ENCODE peak calls at places on chromosomes 5 and 9, in eight cellular contexts. M, Y, Q, F, N, H, Z and A are unnamed samples. For H3K4me1 and H3K27me3, the result is how much of the 10 kb centered on the place peaks cover.

GRCh38 chr9:104779334-104779733 is 15.4 kb downstream of the NIPSNAP3B start:
- DNase-seq in N (no peak), F (no peak), H (no peak), M (no peak), Y (no peak), Z (no peak), Q (no peak), A (no peak)

GRCh38 chr9:94870793-94871558 is 144.5 kb downstream of the AOPEP start:
- DNase-seq in Z (no peak), N (no peak), Q (no peak), H (peak), Y (peak), F (peak), M (peak), A (no peak)

GRCh38 chr9:3865373-3865772 is 339.6 kb upstream of the RFX3 start:
- DNase-seq in H (no peak), Z (no peak), Y (no peak), N (no peak), M (no peak), F (no peak), Q (no peak), A (no peak)

GRCh38 chr9:130499804-130500263 is 55.1 kb downstream of the ASS1 start:
- DNase-seq in F (no peak), H (no peak), Y (no peak), N (no peak), Z (no peak), Q (no peak), M (no peak), A (peak)

GRCh38 chr9:124078641-124079040 is 67.1 kb downstream of the LHX2 start:
- DNase-seq in Z (no peak), Q (no peak), N (no peak), H (no peak), F (no peak), M (no peak), Y (no peak), A (no peak)

GRCh38 chr9:131185924-131186323 is 60.5 kb downstream of the NUP214 start:
- DNase-seq in M (no peak), Z (no peak), H (no peak), Q (no peak), Y (no peak), F (no peak), N (no peak), A (no peak)

GRCh38 chr5:176697929-176698520 is 50.7 kb downstream of the TSPAN17 start:
- DNase-seq in M (no peak), Y (no peak), Q (no peak), N (peak), F (no peak), H (no peak), Z (no peak), A (no peak)

GRCh38 chr5:147509041-147509709 is 693 bp downstream of the DPYSL3 start:
- DNase-seq in M (no peak), F (no peak), Q (no peak), Z (peak), Y (peak), N (peak), H (peak), A (peak)

GRCh38 chr5:145797336-145797735 is 37.8 kb downstream of the PRELID2 start:
- DNase-seq in M (no peak), Z (no peak), Y (no peak), Q (no peak), N (no peak), F (no peak), H (no peak), A (no peak)

GRCh38 chr9:89954229-89954628 is 349.4 kb downstream of the GADD45G start:
- DNase-seq in M (no peak), Q (no peak), Y (peak), F (no peak), H (no peak), N (no peak), Z (no peak), A (no peak)

GRCh38 chr5:73135429-73136276 is 15.3 kb downstream of the TMEM171 start:
- DNase-seq in N (peak), M (no peak), F (no peak), Q (no peak), Y (no peak), Z (no peak), H (no peak), A (no peak)

GRCh38 chr5:40410231-40410861 is 269.4 kb upstream of the PTGER4 start:
- DNase-seq in N (no peak), Q (no peak), M (peak), F (peak), H (no peak), Y (no peak), Z (no peak), A (no peak)

GRCh38 chr9:93096811-93097382 is 880 bp downstream of the CARD19 start:
- DNase-seq in H (no peak), M (no peak), F (no peak), N (no peak), Y (no peak), Z (peak), Q (no peak), A (no peak)

GRCh38 chr5:143582869-143583268 is 179.4 kb upstream of the NR3C1 start:
- DNase-seq in Q (no peak), Y (no peak), M (no peak), N (no peak), H (no peak), Z (no peak), F (no peak), A (no peak)

GRCh38 chr5:57002959-57003485 is 51.1 kb upstream of the MIER3 start:
- DNase-seq in N (peak), Q (no peak), Y (no peak), M (no peak), Z (no peak), F (no peak), H (no peak), A (no peak)

GRCh38 chr5:161546463-161547301 is at the start of gene GABRB2:
- DNase-seq in Y (peak), M (peak), N (peak), Z (peak), Q (no peak), H (peak), F (no peak), A (peak)

GRCh38 chr5:158883502-158883901 is 216.2 kb downstream of the EBF1 start:
- DNase-seq in F (no peak), H (no peak), Z (no peak), M (no peak), Y (no peak), Q (no peak), N (no peak), A (no peak)

GRCh38 chr9:87713278-87713989 is 12.5 kb upstream of the CTSL start:
- DNase-seq in N (no peak), Y (peak), M (no peak), Z (peak), F (no peak), H (peak), Q (peak), A (no peak)

GRCh38 chr9:124450241-124450924 is at the start of gene ADGRD2:
- DNase-seq in Z (no peak), Q (no peak), N (peak), H (no peak), Y (no peak), F (no peak), M (no peak), A (no peak)

GRCh38 chr5:140554454-140554853 is 2.8 kb downstream of the SRA1 start:
- DNase-seq in M (no peak), Z (no peak), Y (no peak), F (no peak), N (no peak), Q (no peak), H (no peak), A (no peak)

GRCh38 chr5:158421329-158421728 is 562.4 kb upstream of the CLINT1 start:
- DNase-seq in Y (no peak), N (no peak), M (no peak), H (no peak), Z (no peak), Q (no peak), F (no peak), A (no peak)

GRCh38 chr5:34915139-34915855 is at the start of the genes BRIX1 and RAD1:
- DNase-seq in N (peak), Z (peak), Q (peak), M (peak), Y (peak), H (peak), F (peak), A (peak)

GRCh38 chr9:127229691-127230417 is 34.7 kb upstream of the GARNL3 start:
- DNase-seq in F (no peak), Y (no peak), H (no peak), N (no peak), Q (no peak), M (no peak), Z (no peak), A (no peak)

GRCh38 chr9:6646028-6646636 is 603 bp upstream of the GLDC start:
- DNase-seq in Q (no peak), N (no peak), H (no peak), M (no peak), Y (no peak), Z (no peak), F (no peak), A (no peak)

GRCh38 chr9:16611969-16612368 is 258.5 kb downstream of the BNC2 start:
- DNase-seq in H (no peak), F (no peak), Z (no peak), M (no peak), Y (no peak), N (no peak), Q (no peak), A (no peak)

GRCh38 chr5:7916171-7916804 is 47.3 kb downstream of the MTRR start:
- DNase-seq in N (no peak), F (no peak), Q (no peak), H (no peak), Y (no peak), M (no peak), Z (no peak), A (no peak)

GRCh38 chr9:118121361-118121760 is 417.2 kb downstream of the TLR4 start:
- DNase-seq in M (no peak), Y (no peak), N (no peak), F (no peak), Q (no peak), H (no peak), Z (no peak), A (no peak)

GRCh38 chr5:76714771-76715483 is 999 bp upstream of the F2R start:
- DNase-seq in Y (peak), Q (no peak), F (no peak), N (peak), Z (no peak), M (no peak), H (peak), A (no peak)

GRCh38 chr5:79802404-79802803 is 112.8 kb downstream of the CMYA5 start:
- DNase-seq in M (no peak), F (no peak), N (no peak), Q (no peak), Z (no peak), Y (no peak), H (no peak), A (no peak)

GRCh38 chr9:2616726-2617377 is 4.7 kb upstream of the VLDLR start:
- DNase-seq in Q (no peak), H (no peak), M (no peak), Z (no peak), N (no peak), F (no peak), Y (no peak), A (no peak)

GRCh38 chr5:39092581-39093350 is 18.6 kb upstream of the RICTOR start:
- DNase-seq in N (no peak), M (no peak), H (no peak), Y (no peak), Q (no peak), Z (no peak), F (no peak), A (no peak)

GRCh38 chr5:179974946-179975712 is 67.4 kb upstream of the TBC1D9B start:
- DNase-seq in M (peak), F (no peak), Q (no peak), Z (no peak), H (peak), Y (peak), N (peak), A (no peak)

GRCh38 chr9:120571443-120572257 is 8.3 kb downstream of the CDK5RAP2 start:
- DNase-seq in N (no peak), Q (peak), F (no peak), Y (peak), M (no peak), H (peak), Z (peak), A (peak)

GRCh38 chr9:33179298-33179697 is 12.2 kb upstream of the B4GALT1 start:
- DNase-seq in Y (no peak), F (no peak), H (no peak), M (no peak), N (no peak), Q (no peak), Z (no peak), A (no peak)

GRCh38 chr9:2559212-2560152 is 62.1 kb upstream of the VLDLR start:
- DNase-seq in Q (peak), N (no peak), M (no peak), H (peak), Y (peak), F (no peak), Z (peak), A (peak)

GRCh38 chr9:83062653-83063527 is at the start of gene RASEF:
- DNase-seq in Z (no peak), Y (peak), M (no peak), Q (no peak), H (peak), N (peak), F (no peak), A (peak)

GRCh38 chr5:10705736-10706135 is 55.3 kb downstream of the DAP start:
- DNase-seq in M (no peak), H (no peak), F (no peak), Q (no peak), Z (no peak), Y (no peak), N (no peak), A (no peak)

GRCh38 chr5:150137168-150137957 is 18.3 kb downstream of the PDGFRB start:
- DNase-seq in Z (no peak), F (no peak), Y (peak), Q (no peak), H (no peak), M (no peak), N (no peak), A (no peak)

GRCh38 chr5:150136841-150137167 is 18.8 kb downstream of the PDGFRB start:
- DNase-seq in Q (no peak), Y (peak), Z (no peak), F (no peak), N (no peak), H (no peak), M (no peak), A (no peak)

GRCh38 chr5:150139334-150139733 is 16.3 kb downstream of the PDGFRB start:
- DNase-seq in Q (no peak), M (no peak), H (no peak), N (no peak), Z (no peak), Y (no peak), F (no peak), A (no peak)

GRCh38 chr5:150138551-150139265 is 16.9 kb downstream of the PDGFRB start:
- DNase-seq in M (no peak), Q (peak), N (peak), F (no peak), Y (peak), Z (no peak), H (peak), A (no peak)

DNA sequence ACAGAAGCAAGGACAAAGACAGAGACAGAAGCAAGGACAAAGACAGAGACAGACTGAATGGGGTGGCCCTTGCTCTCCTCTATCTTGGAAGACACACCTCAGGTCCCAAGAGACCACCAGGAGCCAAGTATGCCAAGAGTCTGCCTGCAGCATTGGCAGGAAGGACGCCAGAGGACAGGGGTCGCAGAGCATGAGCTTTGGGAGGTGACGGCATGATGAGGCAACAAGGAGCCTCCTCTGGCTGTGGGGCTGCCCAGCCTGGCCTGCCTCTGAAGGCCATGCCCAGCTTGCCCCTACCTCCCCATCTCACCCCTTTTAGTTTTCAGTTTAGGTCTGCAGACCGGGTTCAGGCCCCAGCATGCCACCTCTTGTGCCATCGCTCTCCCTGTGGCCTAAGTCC is 17.6 kb downstream of the PDGFRB start:
- DNase-seq in N (no peak), Z (no peak), F (no peak), H (peak), M (no peak), Y (peak), Q (no peak), A (no peak)
- H3K4me1 ChIP-seq in N (half or more), Z (under half), F (under half), H (under half), M (under half), Y (half or more), Q (half or more), A (under half)

DNA sequence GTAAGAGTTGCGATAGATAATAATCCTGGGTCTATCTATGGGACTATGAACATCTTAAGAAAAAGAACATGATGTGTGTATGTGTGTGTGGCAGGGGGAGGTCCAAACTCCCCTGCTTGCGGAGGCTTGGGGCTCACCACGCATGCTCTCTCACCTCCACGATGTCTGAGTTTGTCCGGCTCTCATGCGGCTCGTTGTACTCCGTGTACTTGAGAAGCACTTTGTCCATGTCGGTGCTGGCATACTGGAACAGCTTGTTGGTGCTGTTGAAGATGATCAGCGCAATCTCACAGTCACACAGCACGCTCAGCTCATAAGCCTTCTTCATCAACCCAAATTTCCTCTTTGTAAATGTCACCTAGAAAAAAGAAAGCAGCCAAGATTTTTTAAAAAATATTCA is 78.5 kb downstream of the MEF2C start:
- DNase-seq in M (no peak), H (no peak), Q (no peak), F (no peak), N (no peak), Z (no peak), Y (no peak), A (no peak)
- H3K27ac ChIP-seq in M (no peak), H (no peak), Q (no peak), F (no peak), N (no peak), Z (no peak), Y (no peak), A (no peak)

GRCh38 chr9:133661846-133662636 is 25.9 kb downstream of the DBH start:
- DNase-seq in Q (no peak), Y (no peak), M (no peak), F (no peak), N (no peak), H (no peak), Z (no peak), A (no peak)

GRCh38 chr9:133656211-133657119 is 20.3 kb downstream of the DBH start:
- DNase-seq in F (peak), Y (no peak), Z (no peak), M (peak), H (no peak), N (no peak), Q (no peak), A (no peak)

GRCh38 chr9:133657120-133657661 is 21.0 kb downstream of the DBH start:
- DNase-seq in F (no peak), M (no peak), N (no peak), Y (no peak), Z (no peak), Q (no peak), H (no peak), A (peak)

GRCh38 chr9:133658442-133659431 is 22.6 kb downstream of the DBH start:
- DNase-seq in F (no peak), Q (no peak), Z (no peak), M (no peak), N (peak), H (peak), Y (peak), A (peak)

DNA sequence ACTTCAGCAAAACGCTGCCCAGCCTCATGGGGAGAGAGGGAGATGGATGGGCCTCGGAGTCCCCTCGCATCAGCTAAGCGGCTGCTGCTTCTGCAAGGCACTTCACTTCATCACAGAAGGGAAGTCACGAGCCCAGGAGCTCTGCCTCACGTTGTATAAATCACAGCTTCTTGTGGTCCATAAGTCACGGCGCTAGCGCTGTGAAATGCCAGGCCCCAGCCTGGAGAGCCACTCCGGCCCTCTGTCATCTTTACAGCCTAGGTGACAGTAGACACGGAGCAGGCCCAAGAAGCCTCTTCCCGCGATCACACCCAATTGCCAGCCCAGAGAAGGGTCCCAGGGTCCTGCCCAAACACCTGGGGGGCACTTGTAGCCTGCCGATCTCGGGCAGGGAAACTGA is 23.4 kb downstream of the DBH start:
- DNase-seq in F (no peak), Y (no peak), M (no peak), H (no peak), Q (no peak), Z (no peak), N (no peak), A (no peak)
- H3K27me3 ChIP-seq in F (under half), Y (under half), M (under half), H (under half), Q (under half), Z (under half), N (half or more), A (under half)

GRCh38 chr5:131209506-131210191 is 38.9 kb downstream of the LYRM7 start:
- DNase-seq in Z (no peak), H (no peak), Y (no peak), N (peak), M (peak), F (peak), Q (no peak), A (no peak)

GRCh38 chr5:131206772-131207171 is 36.0 kb downstream of the LYRM7 start:
- DNase-seq in Q (no peak), F (no peak), M (no peak), N (no peak), Z (no peak), Y (no peak), H (no peak), A (no peak)

GRCh38 chr5:131206061-131206460 is 35.3 kb downstream of the LYRM7 start:
- DNase-seq in Z (no peak), H (no peak), F (no peak), N (no peak), Y (no peak), M (no peak), Q (no peak), A (no peak)

GRCh38 chr5:131211669-131212068 is 40.9 kb downstream of the LYRM7 start:
- DNase-seq in H (no peak), Y (no peak), Q (no peak), Z (no peak), M (no peak), N (no peak), F (no peak), A (no peak)

GRCh38 chr5:131209175-131209505 is 38.4 kb downstream of the LYRM7 start:
- DNase-seq in H (no peak), F (no peak), N (no peak), Q (no peak), Z (no peak), M (no peak), Y (no peak), A (no peak)
- H3K4me1 ChIP-seq in H (under half), F (half or more), N (under half), Q (under half), Z (under half), M (under half), Y (under half), A (under half)

GRCh38 chr9:136980669-136981478 is 1.9 kb upstream of the LCNL1 start:
- DNase-seq in F (no peak), Y (peak), N (no peak), Z (no peak), H (no peak), M (no peak), Q (no peak), A (no peak)
- H3K27ac ChIP-seq in F (no peak), Y (peak), N (no peak), Z (no peak), H (peak), M (no peak), Q (no peak), A (no peak)